ENCODE peak calls at places on chromosomes 4 and X, in ten cellular contexts. M is activated CD8-positive, alpha-beta T cell treated with anti-CD3 and anti-CD28 coated beads, Interleukin-2, amount 10 ng/mL, durations not matched to agents 7 days and 5 days; W is pancreas; F is heart left ventricle; K is CD4-positive, CD25-positive, alpha-beta regulatory T cell; B is left lung; I is naive thymus-derived CD8-positive, alpha-beta T cell; E is naive B cell; X is body of pancreas; L is heart right ventricle. A is an unnamed sample.

GRCh38 chrX:68061206-68061535 is 372.1 kb downstream of the OPHN1 start:
- ATAC-seq in M (no peak), W (peak), F (no peak), K (no peak), B (no peak), I (no peak), E (no peak), X (no peak), L (no peak), A (no peak)

GRCh38 chrX:13473666-13474516 is 95.5 kb upstream of the EGFL6 start:
- ATAC-seq in M (peak), W (peak), F (peak), K (peak), B (no peak), I (peak), E (peak), X (no peak), L (peak), A (peak)

GRCh38 chrX:39760930-39761329 is 336.8 kb downstream of the BCOR start:
- ATAC-seq in M (no peak), W (no peak), F (no peak), K (no peak), B (no peak), I (no peak), E (no peak), X (no peak), L (no peak), A (no peak)

GRCh38 chr4:147772056-147772455 is 40.2 kb downstream of the ARHGAP10 start:
- ATAC-seq in M (no peak), W (peak), F (peak), K (no peak), B (no peak), I (no peak), E (no peak), X (peak), L (peak), A (no peak)

GRCh38 chr4:48028654-48029053 is 12.1 kb downstream of the NIPAL1 start:
- ATAC-seq in M (no peak), W (no peak), F (no peak), K (no peak), B (no peak), I (no peak), E (no peak), X (no peak), L (no peak), A (no peak)

GRCh38 chr4:138494931-138495330 is 252.8 kb upstream of the SLC7A11 start:
- ATAC-seq in M (no peak), W (no peak), F (no peak), K (no peak), B (no peak), I (no peak), E (no peak), X (no peak), L (no peak), A (no peak)

GRCh38 chrX:69032601-69033000 is 132.7 kb downstream of the PJA1 start:
- ATAC-seq in M (no peak), W (no peak), F (no peak), K (no peak), B (peak), I (no peak), E (no peak), X (no peak), L (no peak), A (no peak)

GRCh38 chr4:139808381-139809206 is 143.0 kb downstream of the MGST2 start:
- ATAC-seq in M (no peak), W (peak), F (peak), K (no peak), B (no peak), I (no peak), E (peak), X (no peak), L (peak), A (no peak)

GRCh38 chr4:122963222-122963621 is 40.8 kb upstream of the NUDT6 start:
- ATAC-seq in M (no peak), W (no peak), F (no peak), K (no peak), B (peak), I (no peak), E (no peak), X (no peak), L (no peak), A (no peak)

GRCh38 chr4:107780665-107781064 is 44.1 kb upstream of the SGMS2 start:
- ATAC-seq in M (no peak), W (no peak), F (no peak), K (no peak), B (no peak), I (no peak), E (no peak), X (no peak), L (no peak), A (no peak)

GRCh38 chr4:150010525-150011126 is 67.6 kb upstream of the DCLK2 start:
- ATAC-seq in M (no peak), W (peak), F (peak), K (no peak), B (peak), I (no peak), E (peak), X (peak), L (peak), A (no peak)

GRCh38 chr4:17687237-17687857 is 72.9 kb downstream of the MED28 start:
- ATAC-seq in M (no peak), W (no peak), F (no peak), K (no peak), B (peak), I (no peak), E (no peak), X (no peak), L (no peak), A (no peak)

GRCh38 chr4:107153228-107153627 is 117.1 kb upstream of the DKK2 start:
- ATAC-seq in M (no peak), W (no peak), F (no peak), K (no peak), B (no peak), I (no peak), E (no peak), X (no peak), L (no peak), A (no peak)

GRCh38 chr4:84965558-84966381 is 720 bp downstream of the WDFY3 start:
- ATAC-seq in M (peak), W (peak), F (no peak), K (no peak), B (peak), I (no peak), E (no peak), X (peak), L (peak), A (peak)

A was measured in stimulated activated memory B cell treated with anti-CD40 and anti-IgM and Interleukin-4, amounts not matched to agents 10 μg/mL and 1 μg/mL and 100 μg/mL, for 72 hours.